ENCODE peak calls at places on chromosomes 12 and 14, in five cellular contexts. One of them, this sample, is unnamed.

GRCh38 chr14:62189698-62190097 is 427.5 kb downstream of the SNAPC1 start:
- DNase-seq in NT2/D1: no peak
- DNase-seq in hepatocyte: no peak
- DNase-seq in mammary epithelial cell: peak
- DNase-seq in GM12865: no peak
- DNase-seq in this sample: no peak

GRCh38 chr12:106305376-106305775 is 2.8 kb downstream of the TCP11L2 start:
- DNase-seq in hepatocyte: peak
- DNase-seq in GM12865: no peak
- DNase-seq in mammary epithelial cell: peak
- DNase-seq in NT2/D1: no peak
- DNase-seq in this sample: no peak

GRCh38 chr14:54435500-54435981 is 5.6 kb downstream of the CNIH1 start:
- DNase-seq in NT2/D1: no peak
- DNase-seq in hepatocyte: peak
- DNase-seq in GM12865: peak
- DNase-seq in mammary epithelial cell: peak
- DNase-seq in this sample: no peak

GRCh38 chr14:68633131-68633991 is 159.5 kb downstream of the ZFP36L1 start:
- DNase-seq in hepatocyte: peak
- DNase-seq in NT2/D1: no peak
- DNase-seq in mammary epithelial cell: peak
- DNase-seq in GM12865: no peak
- DNase-seq in this sample: no peak

GRCh38 chr12:75549989-75550388 is 38.6 kb upstream of the KRR1 start:
- DNase-seq in NT2/D1: no peak
- DNase-seq in GM12865: no peak
- DNase-seq in mammary epithelial cell: no peak
- DNase-seq in hepatocyte: no peak
- DNase-seq in this sample: no peak

GRCh38 chr14:23137221-23138172 is 18.4 kb upstream of the CEBPE start:
- DNase-seq in hepatocyte: no peak
- DNase-seq in NT2/D1: no peak
- DNase-seq in GM12865: no peak
- DNase-seq in mammary epithelial cell: peak
- DNase-seq in this sample: no peak

GRCh38 chr12:121403721-121404120 is 3.8 kb downstream of the RNF34 start:
- DNase-seq in NT2/D1: no peak
- DNase-seq in mammary epithelial cell: no peak
- DNase-seq in hepatocyte: no peak
- DNase-seq in GM12865: no peak
- DNase-seq in this sample: no peak

GRCh38 chr12:14577344-14577743 is 9.7 kb upstream of the PLBD1 start:
- DNase-seq in GM12865: peak
- DNase-seq in mammary epithelial cell: peak
- DNase-seq in hepatocyte: no peak
- DNase-seq in NT2/D1: no peak
- DNase-seq in this sample: no peak

GRCh38 chr12:49893753-49894752 is 9.6 kb downstream of the FAIM2 start:
- DNase-seq in mammary epithelial cell: peak
- DNase-seq in NT2/D1: peak
- DNase-seq in hepatocyte: peak
- DNase-seq in GM12865: no peak
- DNase-seq in this sample: peak

GRCh38 chr12:124386661-124387509 is 92.0 kb downstream of the RFLNA start:
- DNase-seq in mammary epithelial cell: no peak
- DNase-seq in hepatocyte: no peak
- DNase-seq in GM12865: no peak
- DNase-seq in NT2/D1: no peak
- DNase-seq in this sample: no peak

GRCh38 chr12:21938879-21939278 is 2.3 kb downstream of the ABCC9 start:
- DNase-seq in mammary epithelial cell: no peak
- DNase-seq in NT2/D1: no peak
- DNase-seq in hepatocyte: no peak
- DNase-seq in GM12865: no peak
- DNase-seq in this sample: no peak

GRCh38 chr12:69698054-69698453 is 1.0 kb downstream of the BEST3 start:
- DNase-seq in NT2/D1: no peak
- DNase-seq in hepatocyte: no peak
- DNase-seq in GM12865: no peak
- DNase-seq in mammary epithelial cell: no peak
- DNase-seq in this sample: no peak

GRCh38 chr12:106655577-106655976 is 72.8 kb downstream of the RFX4 start:
- DNase-seq in GM12865: no peak
- DNase-seq in hepatocyte: no peak
- DNase-seq in NT2/D1: no peak
- DNase-seq in mammary epithelial cell: no peak
- DNase-seq in this sample: no peak

GRCh38 chr12:40898505-40898904 is 206.3 kb downstream of the CNTN1 start:
- DNase-seq in mammary epithelial cell: no peak
- DNase-seq in hepatocyte: no peak
- DNase-seq in GM12865: no peak
- DNase-seq in NT2/D1: no peak
- DNase-seq in this sample: no peak

GRCh38 chr12:109443794-109444193 is 33.3 kb downstream of the KCTD10 start:
- DNase-seq in mammary epithelial cell: no peak
- DNase-seq in hepatocyte: no peak
- DNase-seq in GM12865: no peak
- DNase-seq in NT2/D1: no peak
- DNase-seq in this sample: no peak

GRCh38 chr12:52812749-52813148 is 1.2 kb downstream of the KRT4 start:
- DNase-seq in hepatocyte: no peak
- DNase-seq in mammary epithelial cell: no peak
- DNase-seq in NT2/D1: no peak
- DNase-seq in GM12865: no peak
- DNase-seq in this sample: no peak

GRCh38 chr12:50572275-50572674 is 67.5 kb downstream of the DIP2B start:
- DNase-seq in hepatocyte: peak
- DNase-seq in NT2/D1: no peak
- DNase-seq in mammary epithelial cell: peak
- DNase-seq in GM12865: no peak
- DNase-seq in this sample: no peak

GRCh38 chr14:100815478-100816285 is 10.2 kb upstream of the MEG3 start:
- DNase-seq in mammary epithelial cell: no peak
- DNase-seq in hepatocyte: peak
- DNase-seq in NT2/D1: no peak
- DNase-seq in GM12865: no peak
- DNase-seq in this sample: no peak

GRCh38 chr12:124392271-124392990 is 97.5 kb downstream of the RFLNA start:
- DNase-seq in hepatocyte: no peak
- DNase-seq in mammary epithelial cell: no peak
- DNase-seq in GM12865: no peak
- DNase-seq in NT2/D1: peak
- DNase-seq in this sample: no peak

GRCh38 chr14:51004801-51005526 is 60.7 kb upstream of the PYGL start:
- DNase-seq in GM12865: no peak
- DNase-seq in hepatocyte: peak
- DNase-seq in mammary epithelial cell: peak
- DNase-seq in NT2/D1: no peak
- DNase-seq in this sample: no peak

DNA sequence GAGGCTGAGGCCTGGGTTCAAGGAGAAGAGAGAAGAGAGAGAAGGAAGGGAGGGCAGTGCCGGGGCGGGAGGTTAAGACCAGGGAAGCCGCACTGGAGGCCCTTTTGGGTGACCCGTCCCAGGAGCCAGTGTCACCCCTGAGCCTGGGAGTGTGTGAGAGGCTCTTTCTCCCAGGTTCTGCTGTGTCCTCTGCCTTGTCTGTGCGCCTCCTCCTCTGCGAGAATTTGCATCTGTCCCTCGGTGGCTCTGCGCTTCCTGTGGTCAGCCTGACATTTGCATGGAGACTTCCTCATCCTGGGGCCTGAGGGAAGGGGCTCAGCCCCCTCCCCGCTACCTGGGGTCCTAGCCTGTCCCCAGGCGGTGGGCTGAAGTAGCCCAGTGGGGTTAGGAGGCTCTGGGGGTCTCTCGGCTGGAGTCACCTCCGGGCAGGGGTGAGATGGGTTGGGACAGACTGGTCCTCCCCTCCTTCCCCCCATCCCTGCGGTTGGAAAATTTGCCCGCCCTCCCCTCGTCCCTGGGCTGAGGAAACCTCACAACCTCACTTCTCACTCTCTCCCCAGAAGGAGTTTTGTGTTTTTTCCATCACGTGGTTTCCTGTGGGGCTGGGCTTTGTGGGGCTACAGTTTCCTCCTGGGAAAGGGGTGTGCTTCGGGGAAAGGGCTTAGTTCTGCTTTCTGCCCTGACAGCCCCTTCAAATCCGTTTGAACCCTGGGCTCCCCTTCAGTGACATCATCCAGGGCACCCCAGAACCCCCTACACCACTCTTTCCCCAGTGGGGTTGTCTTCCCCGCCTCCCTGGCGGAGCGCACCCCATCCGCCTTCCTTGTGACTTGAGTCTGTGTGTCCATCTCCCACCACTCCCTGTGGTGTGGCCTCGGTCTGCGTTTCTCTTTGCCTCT is 2.5 kb downstream of the PTPN6 start:
- DNase-seq in mammary epithelial cell: no peak
- DNase-seq in GM12865: peak
- DNase-seq in NT2/D1: no peak
- DNase-seq in hepatocyte: no peak
- DNase-seq in this sample: no peak
- H3K4me3 ChIP-seq in mammary epithelial cell: no peak
- H3K4me3 ChIP-seq in GM12865: peak
- H3K4me3 ChIP-seq in NT2/D1: no peak
- H3K4me3 ChIP-seq in hepatocyte: no peak
- H3K4me3 ChIP-seq in this sample: no peak

GRCh38 chr12:92614041-92614440 is 88.7 kb upstream of the PLEKHG7 start:
- DNase-seq in GM12865: no peak
- DNase-seq in hepatocyte: no peak
- DNase-seq in NT2/D1: no peak
- DNase-seq in mammary epithelial cell: no peak
- DNase-seq in this sample: no peak

GRCh38 chr12:92619026-92619425 is 83.8 kb upstream of the PLEKHG7 start:
- DNase-seq in hepatocyte: no peak
- DNase-seq in mammary epithelial cell: no peak
- DNase-seq in NT2/D1: no peak
- DNase-seq in GM12865: no peak
- DNase-seq in this sample: no peak

GRCh38 chr12:92612611-92613010 is 90.2 kb upstream of the PLEKHG7 start:
- DNase-seq in GM12865: peak
- DNase-seq in hepatocyte: no peak
- DNase-seq in mammary epithelial cell: peak
- DNase-seq in NT2/D1: no peak
- DNase-seq in this sample: no peak

GRCh38 chr12:92615703-92616102 is 87.1 kb upstream of the PLEKHG7 start:
- DNase-seq in NT2/D1: no peak
- DNase-seq in GM12865: no peak
- DNase-seq in mammary epithelial cell: peak
- DNase-seq in hepatocyte: no peak
- DNase-seq in this sample: no peak

DNA sequence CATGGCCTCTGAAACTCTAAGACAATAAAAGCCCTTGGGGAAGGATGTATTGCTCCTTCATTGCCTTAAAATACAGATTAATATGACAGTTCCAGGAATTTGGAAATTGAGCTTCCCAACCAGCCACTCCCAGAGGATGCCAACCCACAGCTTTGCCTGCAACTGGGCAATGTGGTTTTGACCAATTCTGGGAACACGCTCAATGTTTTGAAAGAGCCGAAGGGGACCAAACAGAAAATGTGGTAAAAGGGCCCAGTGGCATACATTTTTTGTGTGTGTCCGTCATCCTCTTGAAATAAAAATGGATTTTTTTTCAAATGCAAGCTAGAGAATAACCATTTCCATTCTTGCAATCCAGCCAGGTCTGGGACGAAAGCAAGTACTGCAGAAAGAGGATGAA is 88.3 kb upstream of the PLEKHG7 start:
- DNase-seq in mammary epithelial cell: no peak
- DNase-seq in GM12865: no peak
- DNase-seq in hepatocyte: no peak
- DNase-seq in NT2/D1: no peak
- DNase-seq in this sample: no peak
- H3K4me3 ChIP-seq in mammary epithelial cell: no peak
- H3K4me3 ChIP-seq in GM12865: no peak
- H3K4me3 ChIP-seq in hepatocyte: no peak
- H3K4me3 ChIP-seq in NT2/D1: no peak
- H3K4me3 ChIP-seq in this sample: no peak

GRCh38 chr12:29561736-29562135 is 64.2 kb upstream of the OVCH1 start:
- DNase-seq in hepatocyte: no peak
- DNase-seq in NT2/D1: no peak
- DNase-seq in GM12865: no peak
- DNase-seq in mammary epithelial cell: no peak
- DNase-seq in this sample: no peak
- H3K4me3 ChIP-seq in hepatocyte: no peak
- H3K4me3 ChIP-seq in NT2/D1: no peak
- H3K4me3 ChIP-seq in GM12865: no peak
- H3K4me3 ChIP-seq in mammary epithelial cell: no peak
- H3K4me3 ChIP-seq in this sample: no peak

GRCh38 chr14:26597136-26598080 is at the start of gene NOVA1:
- DNase-seq in GM12865: no peak
- DNase-seq in mammary epithelial cell: no peak
- DNase-seq in hepatocyte: peak
- DNase-seq in NT2/D1: no peak
- DNase-seq in this sample: no peak
- H3K4me3 ChIP-seq in GM12865: no peak
- H3K4me3 ChIP-seq in mammary epithelial cell: peak
- H3K4me3 ChIP-seq in hepatocyte: peak
- H3K4me3 ChIP-seq in NT2/D1: peak
- H3K4me3 ChIP-seq in this sample: peak

GRCh38 chr12:57741413-57741789 is 2.9 kb upstream of the AGAP2 start:
- DNase-seq in mammary epithelial cell: no peak
- DNase-seq in hepatocyte: no peak
- DNase-seq in GM12865: no peak
- DNase-seq in NT2/D1: no peak
- DNase-seq in this sample: no peak
- H3K4me3 ChIP-seq in mammary epithelial cell: no peak
- H3K4me3 ChIP-seq in hepatocyte: no peak
- H3K4me3 ChIP-seq in GM12865: peak
- H3K4me3 ChIP-seq in NT2/D1: no peak
- H3K4me3 ChIP-seq in this sample: no peak

DNA sequence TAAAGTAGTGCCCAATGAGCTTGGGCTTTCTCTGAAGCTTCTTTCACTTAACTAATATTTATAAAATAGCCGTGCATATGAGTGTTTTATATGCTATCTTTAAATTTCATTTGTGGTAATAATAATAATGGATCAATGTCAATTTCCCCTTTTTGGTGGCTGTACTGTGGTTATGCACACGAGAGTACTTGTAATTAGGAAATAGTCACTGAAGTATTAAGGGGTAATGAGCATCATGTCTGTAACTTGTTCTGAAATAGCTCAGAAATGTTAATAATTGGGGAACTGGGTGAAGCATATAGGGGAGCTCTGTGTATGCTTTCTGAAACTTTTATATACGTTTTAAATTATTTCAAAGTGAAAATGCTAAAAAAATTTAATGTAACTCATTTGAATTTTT is 7.0 kb upstream of the RNASE8 start:
- DNase-seq in hepatocyte: no peak
- DNase-seq in GM12865: no peak
- DNase-seq in mammary epithelial cell: no peak
- DNase-seq in NT2/D1: no peak
- DNase-seq in this sample: no peak
- H3K4me3 ChIP-seq in hepatocyte: no peak
- H3K4me3 ChIP-seq in GM12865: no peak
- H3K4me3 ChIP-seq in mammary epithelial cell: no peak
- H3K4me3 ChIP-seq in NT2/D1: no peak
- H3K4me3 ChIP-seq in this sample: no peak